ENCODE peak calls at places on chromosomes 3 and 15, in nine cellular contexts. V is IMR-90; Q is mucosa of descending colon; Y is fibroblast of lung; B is naive thymus-derived CD8-positive, alpha-beta T cell; G is GM20000; W is hepatic stellate cell; P is activated naive CD4-positive, alpha-beta T cell treated with Interleukin-2 at 50 U/mL for 16 hours; U is Peyer's patch. N is an unnamed sample.

GRCh38 chr3:72839057-72839456 is 9.2 kb downstream of the SHQ1 start:
- DNase-seq in V (no peak), Q (no peak), Y (no peak), B (no peak), G (no peak), W (no peak), P (no peak), U (no peak), N (no peak)

GRCh38 chr15:31340591-31340990 is 14.0 kb downstream of the KLF13 start:
- DNase-seq in V (no peak), Q (no peak), Y (no peak), B (no peak), G (no peak), W (no peak), P (no peak), U (peak), N (no peak)

GRCh38 chr3:116517308-116517707 is 72.0 kb upstream of the LSAMP start:
- DNase-seq in V (peak), Q (no peak), Y (peak), B (no peak), G (no peak), W (no peak), P (no peak), U (no peak), N (no peak)

GRCh38 chr15:93880358-93880757 is 351.0 kb upstream of the MCTP2 start:
- DNase-seq in V (no peak), Q (no peak), Y (no peak), B (no peak), G (no peak), W (no peak), P (no peak), U (no peak), N (no peak)

GRCh38 chr3:171615742-171616141 is 155.5 kb upstream of the TNIK start:
- DNase-seq in V (peak), Q (no peak), Y (peak), B (no peak), G (no peak), W (no peak), P (no peak), U (no peak), N (no peak)

GRCh38 chr15:70533931-70534742 is 229.2 kb downstream of the UACA start:
- DNase-seq in V (no peak), Q (no peak), Y (peak), B (no peak), G (no peak), W (no peak), P (no peak), U (no peak), N (no peak)

GRCh38 chr15:49860101-49860500 is 239.3 kb downstream of the DTWD1 start:
- DNase-seq in V (peak), Q (no peak), Y (peak), B (no peak), G (no peak), W (no peak), P (no peak), U (no peak), N (no peak)

GRCh38 chr3:106208266-106208665 is 339.5 kb upstream of the CBLB start:
- DNase-seq in V (no peak), Q (no peak), Y (no peak), B (no peak), G (no peak), W (no peak), P (no peak), U (no peak), N (no peak)

GRCh38 chr3:111534701-111535100 is 7.3 kb upstream of the CD96 start:
- DNase-seq in V (peak), Q (no peak), Y (peak), B (no peak), G (no peak), W (peak), P (no peak), U (no peak), N (no peak)

GRCh38 chr3:126908752-126909275 is 74.1 kb upstream of the PLXNA1 start:
- DNase-seq in V (no peak), Q (no peak), Y (no peak), B (no peak), G (no peak), W (no peak), P (no peak), U (no peak), N (no peak)

GRCh38 chr3:38018296-38019266 is 10.9 kb downstream of the PLCD1 start:
- DNase-seq in V (no peak), Q (no peak), Y (no peak), B (no peak), G (no peak), W (no peak), P (no peak), U (peak), N (peak)

GRCh38 chr3:114823061-114823460 is 324.0 kb downstream of the ZBTB20 start:
- DNase-seq in V (no peak), Q (no peak), Y (no peak), B (no peak), G (no peak), W (no peak), P (no peak), U (no peak), N (no peak)

GRCh38 chr15:43241100-43241499 is 20.3 kb upstream of the EPB42 start:
- DNase-seq in V (peak), Q (no peak), Y (peak), B (no peak), G (no peak), W (no peak), P (no peak), U (no peak), N (no peak)

GRCh38 chr3:39275052-39275451 is 4.8 kb downstream of the CX3CR1 start:
- DNase-seq in V (peak), Q (no peak), Y (no peak), B (no peak), G (no peak), W (no peak), P (no peak), U (no peak), N (no peak)

GRCh38 chr15:96171271-96171739 is 159.2 kb upstream of the NR2F2 start:
- DNase-seq in V (no peak), Q (no peak), Y (peak), B (no peak), G (no peak), W (no peak), P (no peak), U (no peak), N (no peak)

GRCh38 chr3:11088066-11088465 is 66.2 kb upstream of the HRH1 start:
- DNase-seq in V (no peak), Q (no peak), Y (no peak), B (no peak), G (no peak), W (no peak), P (no peak), U (no peak), N (no peak)

GRCh38 chr3:136624894-136625815 is 127.0 kb downstream of the STAG1 start:
- DNase-seq in V (no peak), Q (peak), Y (peak), B (no peak), G (no peak), W (no peak), P (no peak), U (no peak), N (no peak)

GRCh38 chr15:63922551-63923315 is 89.0 kb upstream of the HERC1 start:
- DNase-seq in V (no peak), Q (no peak), Y (no peak), B (no peak), G (no peak), W (no peak), P (no peak), U (no peak), N (no peak)

GRCh38 chr15:98850991-98851776 is 156.4 kb downstream of the PGPEP1L start:
- DNase-seq in V (peak), Q (peak), Y (peak), B (peak), G (peak), W (peak), P (peak), U (peak), N (peak)

GRCh38 chr3:42180901-42181300 is 85.1 kb downstream of the CCK start:
- DNase-seq in V (no peak), Q (peak), Y (no peak), B (no peak), G (no peak), W (no peak), P (no peak), U (no peak), N (no peak)

GRCh38 chr3:127639173-127640030 is 10.4 kb downstream of the PODXL2 start:
- DNase-seq in V (peak), Q (no peak), Y (peak), B (no peak), G (no peak), W (no peak), P (no peak), U (no peak), N (no peak)

GRCh38 chr15:55530861-55531313 is 22.9 kb upstream of the DNAAF4 start:
- DNase-seq in V (peak), Q (no peak), Y (peak), B (no peak), G (no peak), W (no peak), P (no peak), U (no peak), N (no peak)

GRCh38 chr15:64774556-64775523 is 549 bp downstream of the RBPMS2 start:
- DNase-seq in V (no peak), Q (peak), Y (peak), B (no peak), G (peak), W (no peak), P (peak), U (no peak), N (peak)

GRCh38 chr15:60324706-60325438 is 72.9 kb downstream of the ANXA2 start:
- DNase-seq in V (no peak), Q (no peak), Y (no peak), B (no peak), G (no peak), W (no peak), P (no peak), U (no peak), N (no peak)

GRCh38 chr3:55486101-55486856 is 827 bp downstream of the WNT5A start:
- DNase-seq in V (peak), Q (peak), Y (peak), B (no peak), G (no peak), W (peak), P (no peak), U (peak), N (peak)

GRCh38 chr15:67101981-67102929 is 36.9 kb downstream of the SMAD3 start:
- DNase-seq in V (peak), Q (no peak), Y (peak), B (no peak), G (peak), W (no peak), P (peak), U (no peak), N (no peak)

GRCh38 chr3:20563236-20563635 is 377.2 kb upstream of the SGO1 start:
- DNase-seq in V (no peak), Q (no peak), Y (no peak), B (no peak), G (no peak), W (no peak), P (no peak), U (no peak), N (no peak)

GRCh38 chr3:7518471-7518870 is 657.6 kb downstream of the GRM7 start:
- DNase-seq in V (no peak), Q (peak), Y (peak), B (no peak), G (no peak), W (no peak), P (no peak), U (no peak), N (no peak)

GRCh38 chr3:18679226-18679625 is 254.1 kb upstream of the SATB1 start:
- DNase-seq in V (no peak), Q (no peak), Y (no peak), B (no peak), G (no peak), W (no peak), P (peak), U (no peak), N (no peak)

GRCh38 chr3:34675383-34676120 is 877.1 kb downstream of the PDCD6IP start:
- DNase-seq in V (no peak), Q (no peak), Y (peak), B (no peak), G (no peak), W (no peak), P (no peak), U (no peak), N (no peak)

GRCh38 chr3:148641712-148642111 is 56.0 kb upstream of the AGTR1 start:
- DNase-seq in V (no peak), Q (no peak), Y (no peak), B (no peak), G (no peak), W (no peak), P (no peak), U (no peak), N (no peak)

GRCh38 chr3:109132801-109133473 is 3.6 kb upstream of the C3orf85 start:
- DNase-seq in V (peak), Q (peak), Y (peak), B (no peak), G (no peak), W (no peak), P (no peak), U (no peak), N (no peak)

GRCh38 chr15:66703540-66703941 is 1.5 kb downstream of the SMAD6 start:
- DNase-seq in V (peak), Q (peak), Y (peak), B (peak), G (peak), W (peak), P (peak), U (peak), N (no peak)

N was measured in kidney.